ENCODE peak calls at places on chromosomes 1 and 21, in eight cellular contexts. M, X, G, L, N, J, T and A are unnamed samples.

GRCh38 chr1:198437352-198437751 is 103.1 kb downstream of the ATP6V1G3 start:
- DNase-seq in J (no peak), T (no peak), G (no peak), N (no peak), L (no peak), X (no peak), M (no peak), A (no peak)

GRCh38 chr1:41861509-41862410 is 57.0 kb downstream of the HIVEP3 start:
- DNase-seq in L (no peak), M (peak), X (no peak), N (no peak), J (no peak), G (no peak), T (no peak), A (no peak)

GRCh38 chr1:110728388-110728787 is 53.6 kb upstream of the KCNA3 start:
- DNase-seq in L (no peak), M (no peak), T (no peak), N (no peak), G (no peak), J (no peak), X (no peak), A (no peak)

GRCh38 chr1:178532392-178532791 is 19.5 kb downstream of the TEX35 start:
- DNase-seq in T (no peak), L (peak), G (peak), X (peak), N (peak), M (peak), J (peak), A (peak)

GRCh38 chr21:38459490-38459889 is 38.8 kb downstream of the ERG start:
- DNase-seq in X (no peak), G (no peak), M (no peak), T (no peak), L (no peak), J (no peak), N (no peak), A (no peak)

GRCh38 chr1:7478797-7479499 is 292.1 kb upstream of the VAMP3 start:
- DNase-seq in X (no peak), T (peak), M (no peak), L (peak), J (no peak), N (no peak), G (peak), A (peak)

GRCh38 chr1:37478451-37478871 is 4.1 kb downstream of the ZC3H12A start:
- DNase-seq in L (no peak), N (no peak), G (no peak), T (no peak), M (no peak), J (no peak), X (no peak), A (no peak)

GRCh38 chr1:41394918-41395598 is 33.8 kb downstream of the FOXO6 start:
- DNase-seq in L (peak), J (peak), N (no peak), G (peak), X (no peak), T (no peak), M (peak), A (no peak)

GRCh38 chr21:46060596-46061061 is 37.3 kb upstream of the COL6A2 start:
- DNase-seq in G (peak), X (peak), N (no peak), J (no peak), M (peak), T (peak), L (no peak), A (peak)

GRCh38 chr1:108570128-108570527 is 10.2 kb downstream of the EEIG2 start:
- DNase-seq in J (peak), X (no peak), T (no peak), N (no peak), L (peak), M (peak), G (no peak), A (no peak)

GRCh38 chr1:65882091-65882490 is 89.4 kb downstream of the PDE4B start:
- DNase-seq in L (no peak), J (no peak), T (no peak), G (no peak), X (no peak), N (no peak), M (no peak), A (no peak)

GRCh38 chr1:111236806-111237205 is 9.3 kb downstream of the CHI3L2 start:
- DNase-seq in T (no peak), J (no peak), G (no peak), X (no peak), L (no peak), M (no peak), N (no peak), A (no peak)

GRCh38 chr1:23611601-23612327 is 52.5 kb upstream of the ID3 start:
- DNase-seq in N (no peak), M (no peak), X (no peak), J (no peak), T (no peak), G (no peak), L (peak), A (no peak)

GRCh38 chr1:7993593-7994479 is 32.3 kb downstream of the ERRFI1 start:
- DNase-seq in G (no peak), N (no peak), L (no peak), T (no peak), M (no peak), J (no peak), X (no peak), A (no peak)

GRCh38 chr1:11143401-11143800 is 43.7 kb upstream of the EXOSC10 start:
- DNase-seq in G (no peak), X (no peak), T (no peak), J (no peak), L (no peak), N (no peak), M (no peak), A (no peak)

GRCh38 chr1:167503626-167504458 is 14.5 kb downstream of the CD247 start:
- DNase-seq in L (no peak), T (no peak), N (no peak), X (no peak), J (no peak), G (no peak), M (no peak), A (no peak)

GRCh38 chr1:20210736-20211405 is 24.6 kb upstream of the PLA2G2C start:
- DNase-seq in L (no peak), N (no peak), T (no peak), X (no peak), M (no peak), G (no peak), J (no peak), A (peak)

GRCh38 chr21:36403713-36404112 is 18.5 kb downstream of the CHAF1B start:
- DNase-seq in M (no peak), T (no peak), L (no peak), X (no peak), N (no peak), J (no peak), G (no peak), A (no peak)

GRCh38 chr21:44199448-44199847 is 41.3 kb downstream of the ICOSLG start:
- DNase-seq in J (peak), L (peak), X (no peak), G (no peak), M (no peak), T (no peak), N (no peak), A (no peak)

GRCh38 chr1:14421977-14422609 is 176.4 kb upstream of the KAZN start:
- DNase-seq in M (no peak), J (no peak), G (no peak), X (no peak), T (no peak), N (no peak), L (peak), A (peak)

GRCh38 chr1:30523055-30524020 is 200.0 kb downstream of the MATN1 start:
- DNase-seq in J (no peak), X (no peak), M (no peak), G (no peak), L (peak), T (no peak), N (no peak), A (no peak)

GRCh38 chr1:12568009-12568767 is 49.8 kb downstream of the DHRS3 start:
- DNase-seq in J (no peak), M (no peak), G (peak), X (no peak), L (no peak), N (no peak), T (no peak), A (no peak)

GRCh38 chr1:150233359-150234308 is 2.3 kb downstream of the ANP32E start:
- DNase-seq in G (peak), X (no peak), L (no peak), J (no peak), M (peak), T (no peak), N (peak), A (no peak)

GRCh38 chr21:26332873-26333272 is 162.3 kb upstream of the APP start:
- DNase-seq in L (no peak), G (no peak), M (no peak), N (no peak), T (no peak), X (no peak), J (no peak), A (no peak)

GRCh38 chr1:7888248-7889010 is 35.6 kb upstream of the UTS2 start:
- DNase-seq in J (no peak), L (no peak), G (no peak), M (no peak), T (peak), N (no peak), X (no peak), A (no peak)

GRCh38 chr1:170471310-170471839 is 60.6 kb upstream of the GORAB start:
- DNase-seq in G (no peak), X (peak), T (no peak), N (no peak), J (no peak), M (no peak), L (no peak), A (no peak)

GRCh38 chr1:116321766-116322175 is 51.3 kb upstream of the ATP1A1 start:
- DNase-seq in N (no peak), X (no peak), L (no peak), J (no peak), M (no peak), G (no peak), T (no peak), A (no peak)

GRCh38 chr1:13583592-13583963 is at the start of gene PDPN:
- DNase-seq in G (peak), T (no peak), N (peak), X (no peak), M (no peak), L (no peak), J (peak), A (no peak)

GRCh38 chr21:42195378-42196031 is 23.4 kb upstream of the ABCG1 start:
- DNase-seq in J (no peak), G (peak), N (no peak), L (no peak), X (no peak), T (no peak), M (peak), A (no peak)

GRCh38 chr1:231694081-231694443 is 67.5 kb downstream of the DISC1 start:
- DNase-seq in L (no peak), N (no peak), M (no peak), J (no peak), T (no peak), X (no peak), G (peak), A (no peak)

GRCh38 chr1:9429369-9429766 is 109.9 kb upstream of the SLC25A33 start:
- DNase-seq in N (no peak), G (no peak), T (no peak), J (no peak), X (no peak), L (no peak), M (no peak), A (no peak)

GRCh38 chr1:206732508-206732907 is 38.1 kb upstream of the IL19 start:
- DNase-seq in M (no peak), X (no peak), T (no peak), L (no peak), G (no peak), N (no peak), J (no peak), A (no peak)

GRCh38 chr1:107682467-107682866 is 282.5 kb downstream of the VAV3 start:
- DNase-seq in T (no peak), J (no peak), N (no peak), M (no peak), G (no peak), X (no peak), L (no peak), A (no peak)